ENCODE peak calls at places on chromosomes 12 and 14, in eight cellular contexts. J, T, L, X, O, Z, A and C are unnamed samples.
A peak's percentile ranks its signal among the peaks of the same experiment; 100 is the strongest.

GRCh38 chr14:33850826-33851225 is 100.0 kb downstream of the EGLN3 start:
- DNase-seq in Z (no peak), X (no peak), T (no peak), J (no peak), L (no peak), A (no peak), O (no peak), C (no peak)

GRCh38 chr12:23707270-23707669 is 242.2 kb downstream of the SOX5 start:
- DNase-seq in Z (no peak), J (no peak), A (no peak), X (no peak), T (no peak), L (no peak), O (no peak), C (no peak)

GRCh38 chr12:132429932-132430643 is 59.9 kb upstream of the FBRSL1 start:
- DNase-seq in X (peak; percentile 63), T (peak; percentile 31), A (no peak), J (peak; percentile 66), L (no peak), O (no peak), Z (peak; percentile 94), C (peak; percentile 71)

GRCh38 chr12:1805441-1806081 is 14.8 kb upstream of the LRTM2 start:
- DNase-seq in X (no peak), L (no peak), J (no peak), O (no peak), Z (no peak), T (no peak), A (no peak), C (no peak)

GRCh38 chr14:101874001-101874400 is 90.4 kb upstream of the DYNC1H1 start:
- DNase-seq in Z (no peak), T (no peak), A (no peak), O (no peak), L (no peak), J (no peak), X (no peak), C (no peak)

GRCh38 chr14:66070542-66071319 is 415.4 kb upstream of the CCDC196 start:
- DNase-seq in J (peak; percentile 63), X (peak; percentile 62), Z (peak; percentile 75), O (peak; percentile 18), A (peak; percentile 44), T (peak; percentile 24), L (no peak), C (peak; percentile 90)

GRCh38 chr14:88129306-88130056 is 124.5 kb downstream of the GPR65 start:
- DNase-seq in J (no peak), O (no peak), A (peak; percentile 94), X (no peak), Z (no peak), L (no peak), T (no peak), C (peak; percentile 28)

GRCh38 chr14:21833836-21834235 is 160.2 kb upstream of the OR4E1 start:
- DNase-seq in O (no peak), L (no peak), J (no peak), A (no peak), Z (no peak), T (no peak), X (no peak), C (no peak)

GRCh38 chr14:71348394-71348793 is 441.1 kb downstream of the PCNX1 start:
- DNase-seq in Z (no peak), O (no peak), L (no peak), J (no peak), X (no peak), T (no peak), A (no peak), C (no peak)

GRCh38 chr14:68466491-68466977 is 326.3 kb downstream of the ZFP36L1 start:
- DNase-seq in T (no peak), Z (no peak), L (no peak), A (peak; percentile 95), X (no peak), J (peak; percentile 65), O (peak; percentile 63), C (no peak)

GRCh38 chr14:22872833-22873520 is 1.4 kb downstream of the LRP10 start:
- DNase-seq in J (no peak), Z (no peak), T (no peak), X (no peak), L (no peak), A (no peak), O (no peak), C (no peak)

GRCh38 chr14:91352101-91352500 is 65.5 kb downstream of the CCDC88C start:
- DNase-seq in Z (no peak), J (no peak), T (no peak), X (peak; percentile 60), O (no peak), L (peak; percentile 51), A (peak; percentile 45), C (peak; percentile 58)

GRCh38 chr12:46770501-46771183 is 55.2 kb downstream of the SLC38A4 start:
- DNase-seq in O (peak; percentile 78), A (peak; percentile 45), L (no peak), J (peak; percentile 13), Z (no peak), X (no peak), T (no peak), C (peak; percentile 25)

GRCh38 chr12:43009866-43010265 is 420.3 kb upstream of the PRICKLE1 start:
- DNase-seq in L (no peak), J (no peak), X (no peak), A (no peak), Z (no peak), O (no peak), T (no peak), C (no peak)

GRCh38 chr12:101746661-101747060 is 7.4 kb upstream of the SYCP3 start:
- DNase-seq in J (no peak), A (peak; percentile 13), T (no peak), L (no peak), X (no peak), O (no peak), Z (no peak), C (no peak)

GRCh38 chr14:44418856-44419255 is 88.2 kb downstream of the FSCB start:
- DNase-seq in T (no peak), L (no peak), J (no peak), O (peak; percentile 0), A (peak; percentile 18), X (no peak), Z (no peak), C (no peak)

GRCh38 chr12:131618303-131618658 is 92.6 kb upstream of the SFSWAP start:
- DNase-seq in X (no peak), O (no peak), A (peak; percentile 12), J (no peak), Z (no peak), T (no peak), L (no peak), C (peak; percentile 72)

GRCh38 chr12:58564721-58565120 is 355.6 kb downstream of the LRIG3 start:
- DNase-seq in A (peak; percentile 11), J (no peak), T (no peak), Z (no peak), L (no peak), X (no peak), O (no peak), C (no peak)

GRCh38 chr14:103334644-103335603 is 887 bp downstream of the EIF5 start:
- DNase-seq in Z (peak; percentile 89), T (peak; percentile 13), X (peak; percentile 76), O (peak; percentile 64), A (peak; percentile 68), L (peak; percentile 86), J (peak; percentile 82), C (no peak)

GRCh38 chr12:27344246-27344645 is 11.6 kb downstream of the BMAL2 start:
- DNase-seq in A (no peak), T (no peak), L (no peak), X (no peak), J (peak; percentile 58), Z (no peak), O (no peak), C (no peak)

GRCh38 chr14:103207038-103207403 is 83.8 kb downstream of the TNFAIP2 start:
- DNase-seq in J (peak; percentile 98), O (no peak), A (peak; percentile 59), Z (peak; percentile 81), X (peak; percentile 51), L (peak; percentile 87), T (no peak), C (peak; percentile 80)

DNA sequence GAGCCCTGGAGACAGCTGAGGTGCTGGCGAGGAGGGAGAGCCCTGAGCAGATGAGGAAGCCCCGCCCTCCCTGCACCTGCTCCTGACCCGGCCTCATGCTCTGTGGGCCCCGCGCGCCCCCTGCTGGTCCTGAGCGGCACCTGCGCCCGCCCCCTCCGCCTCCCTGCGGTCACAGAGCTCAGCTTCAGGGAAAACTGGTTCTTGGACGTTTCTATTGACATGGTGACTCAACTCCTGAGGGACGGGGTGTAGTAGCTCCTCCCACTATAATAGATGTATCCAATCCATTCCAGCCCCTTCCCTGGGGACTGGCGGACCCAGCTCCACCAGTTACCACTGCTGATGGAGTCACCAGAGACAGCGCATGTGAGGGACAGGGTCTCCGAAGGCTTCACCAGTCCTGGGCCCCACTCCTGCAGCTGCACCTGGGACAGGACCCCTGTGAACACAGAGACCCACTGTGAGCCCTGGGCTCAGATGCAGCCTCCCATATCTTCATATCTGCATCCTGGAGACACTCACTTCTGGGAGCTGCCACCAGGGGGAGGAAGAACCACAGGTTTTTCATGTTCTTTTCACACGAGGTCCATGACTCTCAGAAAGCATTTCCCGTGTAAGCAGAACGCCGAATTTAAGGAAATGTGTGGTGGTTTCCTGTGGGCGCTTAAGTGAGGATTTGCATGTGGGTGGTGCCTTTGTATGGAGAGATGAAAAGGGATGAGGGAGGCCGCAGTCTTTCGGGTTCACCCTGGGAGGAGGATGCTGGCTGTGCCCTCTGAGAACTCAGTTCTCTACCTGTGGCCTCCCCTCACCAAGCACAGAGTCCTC is 1346.5 kb downstream of the TMEM121 start:
- DNase-seq in Z (peak; percentile 96), T (peak; percentile 54), X (peak; percentile 93), J (peak; percentile 91), O (peak; percentile 84), A (no peak), L (peak; percentile 68), C (peak; percentile 3)
- H3K4me3 ChIP-seq in Z (peak overlapping the region; percentile 10), T (peak overlapping the region; percentile 30), X (no peak overlapping the region), J (no peak overlapping the region), O (no peak overlapping the region), A (no peak overlapping the region), L (no peak overlapping the region), C (no peak overlapping the region)

GRCh38 chr14:77037338-77037782 is 8.9 kb upstream of the IRF2BPL start:
- DNase-seq in Z (no peak), O (no peak), L (no peak), X (no peak), A (no peak), J (no peak), T (no peak), C (no peak)
- H3K27ac ChIP-seq in Z (peak overlapping the region; percentile 83), O (no peak overlapping the region), L (no peak overlapping the region), X (peak overlapping the region; percentile 100), A (peak overlapping the region; percentile 97), J (peak overlapping the region; percentile 7), T (peak overlapping the region; percentile 77), C (peak overlapping the region; percentile 62)

GRCh38 chr14:56801920-56802319 is 8.4 kb downstream of the OTX2 start:
- DNase-seq in J (no peak), T (no peak), L (no peak), O (no peak), Z (no peak), X (no peak), A (no peak), C (no peak)
- H3K4me3 ChIP-seq in J (no peak overlapping the region), T (no peak overlapping the region), L (no peak overlapping the region), O (no peak overlapping the region), Z (no peak overlapping the region), X (no peak overlapping the region), A (no peak overlapping the region), C (no peak overlapping the region)

DNA sequence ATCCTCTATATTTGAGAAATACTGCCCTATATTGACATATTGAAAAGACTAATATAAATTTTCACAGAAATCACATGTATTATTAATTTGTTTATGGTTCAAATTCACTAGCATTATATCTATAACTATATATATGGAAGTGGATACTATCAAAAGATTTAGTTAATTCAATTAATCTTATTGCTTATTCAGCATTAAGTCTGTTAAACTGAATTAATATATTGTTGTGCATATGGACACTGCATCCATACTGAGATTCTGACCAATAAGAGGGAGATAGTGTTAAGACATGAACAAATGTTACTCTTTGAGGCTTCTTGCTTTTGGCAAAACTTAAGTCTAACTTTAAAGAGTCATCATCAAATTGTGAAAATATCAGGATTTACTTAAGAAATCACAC is 52.0 kb upstream of the C12orf50 start:
- DNase-seq in T (no peak), Z (no peak), X (no peak), J (no peak), A (no peak), O (no peak), L (no peak), C (no peak)
- H3K27ac ChIP-seq in T (no peak overlapping the region), Z (no peak overlapping the region), X (no peak overlapping the region), J (no peak overlapping the region), A (no peak overlapping the region), O (no peak overlapping the region), L (no peak overlapping the region), C (no peak overlapping the region)